ENCODE peak calls at places on chromosomes 11 and 22, in four cellular contexts. One of them, this sample, is unnamed.

GRCh38 chr11:103055174-103055890 is 36.6 kb downstream of the DCUN1D5 start:
- DNase-seq in germinal center: peak
- DNase-seq in ACHN: peak
- DNase-seq in memory B cell: no peak
- DNase-seq in this sample: no peak

GRCh38 chr22:32735516-32735915 is 66.0 kb upstream of the TIMP3 start:
- DNase-seq in germinal center: no peak
- DNase-seq in ACHN: no peak
- DNase-seq in memory B cell: no peak
- DNase-seq in this sample: no peak

GRCh38 chr22:29079218-29079901 is 6.5 kb downstream of the KREMEN1 start:
- DNase-seq in germinal center: no peak
- DNase-seq in ACHN: no peak
- DNase-seq in memory B cell: no peak
- DNase-seq in this sample: no peak

GRCh38 chr11:45078236-45079074 is 68.0 kb upstream of the PRDM11 start:
- DNase-seq in germinal center: no peak
- DNase-seq in ACHN: no peak
- DNase-seq in memory B cell: no peak
- DNase-seq in this sample: no peak

GRCh38 chr11:10301656-10302293 is 3.1 kb upstream of the ADM start:
- DNase-seq in germinal center: no peak
- DNase-seq in ACHN: peak
- DNase-seq in memory B cell: no peak
- DNase-seq in this sample: no peak

GRCh38 chr22:50471962-50472361 is 2.9 kb downstream of the SBF1 start:
- DNase-seq in germinal center: no peak
- DNase-seq in ACHN: no peak
- DNase-seq in memory B cell: no peak
- DNase-seq in this sample: no peak

GRCh38 chr22:35739642-35740041 is 22.0 kb downstream of the APOL5 start:
- DNase-seq in germinal center: no peak
- DNase-seq in ACHN: no peak
- DNase-seq in memory B cell: no peak
- DNase-seq in this sample: no peak

GRCh38 chr11:87358461-87358860 is 320.7 kb downstream of the TMEM135 start:
- DNase-seq in germinal center: no peak
- DNase-seq in ACHN: no peak
- DNase-seq in memory B cell: no peak
- DNase-seq in this sample: no peak

GRCh38 chr22:23152238-23153114 is 7.2 kb downstream of the RAB36 start:
- DNase-seq in germinal center: peak
- DNase-seq in ACHN: no peak
- DNase-seq in memory B cell: no peak
- DNase-seq in this sample: peak

GRCh38 chr11:111565111-111565720 is 24.7 kb downstream of the LAYN start:
- DNase-seq in germinal center: peak
- DNase-seq in ACHN: peak
- DNase-seq in memory B cell: peak
- DNase-seq in this sample: peak

GRCh38 chr11:13324709-13325108 is 47.1 kb downstream of the BMAL1 start:
- DNase-seq in germinal center: no peak
- DNase-seq in ACHN: no peak
- DNase-seq in memory B cell: no peak
- DNase-seq in this sample: no peak

GRCh38 chr11:90476442-90477007 is 253.7 kb upstream of the CHORDC1 start:
- DNase-seq in germinal center: no peak
- DNase-seq in ACHN: peak
- DNase-seq in memory B cell: no peak
- DNase-seq in this sample: no peak

GRCh38 chr11:58578136-58578634 is 678 bp upstream of the ZFP91 start:
- DNase-seq in germinal center: peak
- DNase-seq in ACHN: peak
- DNase-seq in memory B cell: peak
- DNase-seq in this sample: peak

GRCh38 chr22:20118572-20119020 is 1.6 kb upstream of the TRMT2A start:
- DNase-seq in germinal center: no peak
- DNase-seq in ACHN: no peak
- DNase-seq in memory B cell: no peak
- DNase-seq in this sample: no peak

GRCh38 chr11:134951305-134951700 is 539.3 kb upstream of the B3GAT1 start:
- DNase-seq in germinal center: no peak
- DNase-seq in ACHN: no peak
- DNase-seq in memory B cell: no peak
- DNase-seq in this sample: no peak

GRCh38 chr11:99148352-99148751 is 127.6 kb downstream of the CNTN5 start:
- DNase-seq in germinal center: no peak
- DNase-seq in ACHN: no peak
- DNase-seq in memory B cell: no peak
- DNase-seq in this sample: no peak

GRCh38 chr11:104623518-104623917 is 274.7 kb downstream of the CASP12 start:
- DNase-seq in germinal center: no peak
- DNase-seq in ACHN: no peak
- DNase-seq in memory B cell: no peak
- DNase-seq in this sample: no peak

GRCh38 chr11:3136542-3137455 is 28.3 kb downstream of the OSBPL5 start:
- DNase-seq in germinal center: no peak
- DNase-seq in ACHN: no peak
- DNase-seq in memory B cell: no peak
- DNase-seq in this sample: no peak

GRCh38 chr11:8722156-8722555 is 39.6 kb downstream of the RPL27A start:
- DNase-seq in germinal center: no peak
- DNase-seq in ACHN: no peak
- DNase-seq in memory B cell: no peak
- DNase-seq in this sample: no peak

GRCh38 chr22:30837531-30837930 is 131.0 kb downstream of the MORC2 start:
- DNase-seq in germinal center: no peak
- DNase-seq in ACHN: no peak
- DNase-seq in memory B cell: no peak
- DNase-seq in this sample: no peak

GRCh38 chr11:62544521-62545436 is 1.8 kb downstream of the AHNAK start:
- DNase-seq in germinal center: no peak
- DNase-seq in ACHN: no peak
- DNase-seq in memory B cell: no peak
- DNase-seq in this sample: no peak

GRCh38 chr11:18233912-18234311 is 2.7 kb downstream of the SAA4 start:
- DNase-seq in germinal center: no peak
- DNase-seq in ACHN: no peak
- DNase-seq in memory B cell: no peak
- DNase-seq in this sample: no peak

GRCh38 chr11:46446343-46446751 is 54.8 kb upstream of the CHRM4 start:
- DNase-seq in germinal center: no peak
- DNase-seq in ACHN: no peak
- DNase-seq in memory B cell: no peak
- DNase-seq in this sample: no peak

GRCh38 chr11:59173964-59174663 is 2.2 kb downstream of the DTX4 start:
- DNase-seq in germinal center: no peak
- DNase-seq in ACHN: no peak
- DNase-seq in memory B cell: no peak
- DNase-seq in this sample: no peak

GRCh38 chr11:121763526-121763925 is 310.8 kb upstream of the SORL1-AS1 start:
- DNase-seq in germinal center: peak
- DNase-seq in ACHN: no peak
- DNase-seq in memory B cell: no peak
- DNase-seq in this sample: peak

GRCh38 chr22:30626413-30626812 is 9.2 kb upstream of the SLC35E4 start:
- DNase-seq in germinal center: no peak
- DNase-seq in ACHN: no peak
- DNase-seq in memory B cell: no peak
- DNase-seq in this sample: no peak

GRCh38 chr11:72685560-72686480 is 11.6 kb upstream of the PDE2A start:
- DNase-seq in germinal center: no peak
- DNase-seq in ACHN: no peak
- DNase-seq in memory B cell: no peak
- DNase-seq in this sample: no peak

GRCh38 chr11:121596195-121597145 is 143.7 kb upstream of the SORL1-AS1 start:
- DNase-seq in germinal center: no peak
- DNase-seq in ACHN: no peak
- DNase-seq in memory B cell: no peak
- DNase-seq in this sample: no peak

GRCh38 chr11:45859661-45860140 is 12.4 kb downstream of the CRY2 start:
- DNase-seq in germinal center: no peak
- DNase-seq in ACHN: no peak
- DNase-seq in memory B cell: no peak
- DNase-seq in this sample: no peak

GRCh38 chr11:72642815-72643511 is 31.3 kb downstream of the PDE2A start:
- DNase-seq in germinal center: peak
- DNase-seq in ACHN: peak
- DNase-seq in memory B cell: peak
- DNase-seq in this sample: peak

GRCh38 chr22:40588726-40589125 is 47.8 kb downstream of the MRTFA start:
- DNase-seq in germinal center: no peak
- DNase-seq in ACHN: no peak
- DNase-seq in memory B cell: no peak
- DNase-seq in this sample: no peak

GRCh38 chr22:21102659-21103267 is 57.0 kb downstream of the LRRC74B start:
- DNase-seq in germinal center: peak
- DNase-seq in ACHN: peak
- DNase-seq in memory B cell: peak
- DNase-seq in this sample: peak

GRCh38 chr22:35334010-35334409 is 34.3 kb downstream of the TOM1 start:
- DNase-seq in germinal center: peak
- DNase-seq in ACHN: no peak
- DNase-seq in memory B cell: no peak
- DNase-seq in this sample: peak

GRCh38 chr11:6656936-6657335 is 1.3 kb upstream of the DCHS1 start:
- DNase-seq in germinal center: no peak
- DNase-seq in ACHN: no peak
- DNase-seq in memory B cell: no peak
- DNase-seq in this sample: no peak

GRCh38 chr22:45688606-45689080 is 17.0 kb downstream of the ATXN10 start:
- DNase-seq in germinal center: no peak
- DNase-seq in ACHN: peak
- DNase-seq in memory B cell: no peak
- DNase-seq in this sample: no peak

GRCh38 chr11:38305682-38306081 is 1707.6 kb upstream of the RAG2 start:
- DNase-seq in germinal center: no peak
- DNase-seq in ACHN: no peak
- DNase-seq in memory B cell: no peak
- DNase-seq in this sample: no peak